ENCODE peak calls at places on chromosomes 16 and 17, in nine cellular contexts. A is sigmoid colon, Z is prostate gland, H is BE2C, X is AG04449, B is ascending aorta, S is epithelial cell of esophagus, L is fibroblast of lung, T is HCT116. M is an unnamed sample.

GRCh38 chr16:48556913-48557351 is 53.0 kb downstream of the N4BP1 start:
- DNase-seq in T (peak), X (peak), A (no peak), B (no peak), H (no peak), L (peak), Z (no peak), S (peak), M (no peak)

GRCh38 chr16:49452568-49452967 is 79.0 kb downstream of the C16orf78 start:
- DNase-seq in A (no peak), T (no peak), B (no peak), Z (no peak), L (no peak), H (no peak), S (no peak), X (no peak), M (no peak)

GRCh38 chr16:82772215-82772614 is 145.4 kb downstream of the CDH13 start:
- DNase-seq in T (no peak), S (no peak), H (no peak), X (no peak), L (no peak), Z (no peak), A (no peak), B (no peak), M (no peak)

GRCh38 chr17:48542956-48543853 is 1.7 kb downstream of the HOXB2 start:
- DNase-seq in B (no peak), Z (no peak), H (no peak), L (no peak), X (no peak), S (peak), A (peak), T (no peak), M (no peak)

GRCh38 chr16:88014954-88015805 is 63.9 kb downstream of the BANP start:
- DNase-seq in Z (no peak), L (no peak), X (no peak), T (no peak), B (no peak), S (no peak), H (no peak), A (peak), M (no peak)

GRCh38 chr16:79500305-79500704 is 100.2 kb downstream of the MAF start:
- DNase-seq in S (no peak), A (no peak), T (no peak), Z (no peak), X (no peak), L (no peak), B (no peak), H (no peak), M (no peak)

GRCh38 chr16:57576429-57576870 is 34.0 kb downstream of the ADGRG5 start:
- DNase-seq in S (peak), L (peak), X (no peak), B (peak), Z (peak), A (peak), T (peak), H (peak), M (peak)

GRCh38 chr16:68396481-68396880 is 51.8 kb downstream of the SMPD3 start:
- DNase-seq in H (peak), B (no peak), T (peak), Z (peak), A (no peak), L (peak), S (peak), X (peak), M (no peak)

GRCh38 chr17:44345497-44346026 is 460 bp downstream of the GRN start:
- DNase-seq in S (peak), L (peak), X (no peak), A (no peak), H (peak), Z (peak), T (peak), B (no peak), M (no peak)

GRCh38 chr16:53789159-53789558 is 85.2 kb downstream of the FTO start:
- DNase-seq in H (no peak), T (no peak), Z (no peak), X (peak), B (no peak), L (peak), S (peak), A (no peak), M (no peak)

GRCh38 chr17:57948555-57949420 is 6.4 kb downstream of the CUEDC1 start:
- DNase-seq in S (peak), A (peak), Z (no peak), L (peak), H (no peak), B (no peak), T (peak), X (peak), M (no peak)

GRCh38 chr17:15782809-15783208 is 50.7 kb downstream of the TBC1D26 start:
- DNase-seq in T (no peak), B (no peak), Z (no peak), S (peak), H (no peak), X (no peak), L (peak), A (peak), M (no peak)

GRCh38 chr17:64315032-64315490 is 52.0 kb upstream of the TEX2 start:
- DNase-seq in L (no peak), X (no peak), H (no peak), B (peak), Z (peak), S (no peak), T (no peak), A (peak), M (peak)

GRCh38 chr17:61227866-61228265 is 171.8 kb upstream of the TBX2 start:
- DNase-seq in A (no peak), B (no peak), S (no peak), X (no peak), H (no peak), T (no peak), Z (no peak), L (no peak), M (no peak)

GRCh38 chr16:62058412-62058811 is 22.2 kb upstream of the CDH8 start:
- DNase-seq in L (no peak), B (no peak), H (no peak), X (no peak), A (no peak), Z (no peak), S (no peak), T (no peak), M (no peak)

GRCh38 chr17:47629826-47630225 is 19.9 kb upstream of the KPNB1 start:
- DNase-seq in L (no peak), Z (no peak), B (no peak), S (no peak), T (no peak), A (no peak), H (no peak), X (no peak), M (no peak)

GRCh38 chr16:75320435-75320834 is 69.0 kb upstream of the BCAR1 start:
- DNase-seq in S (no peak), T (no peak), Z (no peak), L (no peak), A (no peak), B (no peak), H (no peak), X (no peak), M (no peak)

GRCh38 chr16:8552487-8553221 is 37.7 kb downstream of the TMEM114 start:
- DNase-seq in A (no peak), L (no peak), X (no peak), S (no peak), T (no peak), B (no peak), H (no peak), Z (no peak), M (no peak)

GRCh38 chr16:29974291-29975133 is 844 bp downstream of the TAOK2 start:
- DNase-seq in A (no peak), L (peak), S (no peak), X (no peak), Z (no peak), B (no peak), T (no peak), H (no peak), M (no peak)

GRCh38 chr16:89506791-89507191 is 1.4 kb upstream of the SPG7 start:
- DNase-seq in L (peak), H (no peak), A (no peak), S (no peak), T (no peak), B (no peak), X (no peak), Z (no peak), M (no peak)

GRCh38 chr17:39700148-39700987 is 504 bp downstream of the ERBB2 start:
- DNase-seq in X (no peak), S (peak), B (no peak), A (no peak), T (no peak), H (no peak), L (peak), Z (no peak), M (no peak)

GRCh38 chr17:47301161-47301560 is 22.6 kb upstream of the EFCAB13 start:
- DNase-seq in X (no peak), S (no peak), A (no peak), B (no peak), Z (no peak), H (no peak), L (no peak), T (no peak), M (no peak)

GRCh38 chr17:76354747-76355310 is 1.1 kb upstream of the PRPSAP1 start:
- DNase-seq in X (no peak), Z (no peak), S (no peak), B (no peak), L (no peak), A (no peak), T (no peak), H (no peak), M (no peak)

GRCh38 chr17:83114706-83115105 is 35.3 kb downstream of the METRNL start:
- DNase-seq in T (no peak), Z (no peak), B (no peak), A (no peak), L (no peak), X (no peak), H (no peak), S (no peak), M (no peak)

GRCh38 chr16:30121741-30122620 is 1.0 kb downstream of the MAPK3 start:
- DNase-seq in A (peak), L (no peak), Z (no peak), T (no peak), S (no peak), B (peak), H (no peak), X (no peak), M (no peak)

GRCh38 chr16:9345889-9346288 is 254.4 kb downstream of the HAPSTR1 start:
- DNase-seq in Z (no peak), B (no peak), H (no peak), X (no peak), L (no peak), S (no peak), A (no peak), T (no peak), M (no peak)

GRCh38 chr16:74592847-74593246 is 14.1 kb downstream of the GLG1 start:
- DNase-seq in X (no peak), H (no peak), Z (no peak), L (no peak), B (no peak), A (no peak), T (no peak), S (no peak), M (no peak)

GRCh38 chr16:82011199-82011641 is at the start of gene SDR42E1:
- DNase-seq in L (peak), A (no peak), S (peak), Z (peak), B (no peak), T (peak), X (no peak), H (no peak), M (no peak)

GRCh38 chr17:11292491-11292890 is 51.5 kb downstream of the SHISA6 start:
- DNase-seq in B (no peak), X (no peak), S (no peak), T (no peak), A (no peak), L (no peak), H (no peak), Z (no peak), M (no peak)

GRCh38 chr16:66923247-66923851 is 2.0 kb downstream of the RRAD start:
- DNase-seq in T (no peak), L (peak), B (peak), X (no peak), A (peak), S (no peak), Z (no peak), H (peak), M (no peak)

GRCh38 chr17:36148559-36149295 is 27.7 kb downstream of the TBC1D3B start:
- DNase-seq in L (peak), Z (peak), B (peak), S (peak), A (peak), T (peak), X (peak), H (peak), M (no peak)

DNA sequence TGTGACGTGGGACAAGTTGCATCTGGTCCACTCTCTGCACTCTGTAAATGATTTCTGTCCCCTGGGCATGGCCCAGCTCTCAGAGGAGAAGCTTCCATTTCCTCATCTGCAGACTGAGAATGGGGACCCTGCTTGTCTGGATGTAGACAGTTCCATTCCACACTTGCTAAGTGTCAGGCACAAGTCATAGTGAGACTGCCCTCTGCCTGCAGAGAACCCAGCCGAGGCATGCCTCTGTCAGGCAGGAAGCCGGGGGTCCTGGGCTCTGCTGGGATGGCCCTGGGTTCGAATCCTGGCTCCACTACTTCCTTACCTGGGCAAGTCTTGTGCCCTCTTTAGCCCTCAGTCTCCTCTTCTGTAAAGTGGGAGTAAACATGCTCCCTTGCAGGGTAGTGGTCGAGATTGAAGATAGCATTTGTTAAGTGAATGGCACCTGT is 4.1 kb downstream of the MAP2K3 start:
- DNase-seq in B (peak), H (no peak), S (no peak), Z (no peak), X (no peak), L (no peak), T (no peak), A (no peak), M (no peak)
- TF ChIP-seq CTCF in B (no peak), H (no peak), S (no peak), Z (no peak), X (no peak), L (no peak), T (no peak), A (no peak), M (peak)

GRCh38 chr17:80893604-80894438 is 97.8 kb upstream of the CHMP6 start:
- DNase-seq in X (no peak), B (no peak), S (no peak), H (no peak), A (no peak), L (no peak), Z (no peak), T (no peak), M (no peak)

GRCh38 chr17:80892900-80893603 is 98.6 kb upstream of the CHMP6 start:
- DNase-seq in L (peak), S (peak), A (no peak), T (peak), B (no peak), X (no peak), Z (no peak), H (peak), M (no peak)

GRCh38 chr17:80890551-80890930 is 101.1 kb upstream of the CHMP6 start:
- DNase-seq in B (no peak), Z (no peak), X (no peak), L (no peak), T (no peak), S (no peak), H (no peak), A (peak), M (no peak)

GRCh38 chr17:80891096-80892018 is 100.3 kb upstream of the CHMP6 start:
- DNase-seq in H (peak), S (peak), A (peak), B (no peak), X (peak), L (peak), T (peak), Z (no peak), M (no peak)

GRCh38 chr17:80892019-80892855 is 99.4 kb upstream of the CHMP6 start:
- DNase-seq in Z (peak), A (peak), H (peak), L (peak), S (peak), B (no peak), X (peak), T (peak), M (no peak)
- H3K4me3 ChIP-seq in Z (no peak), A (no peak), H (no peak), L (no peak), S (no peak), B (peak), X (no peak), T (peak), M (no peak)

DNA sequence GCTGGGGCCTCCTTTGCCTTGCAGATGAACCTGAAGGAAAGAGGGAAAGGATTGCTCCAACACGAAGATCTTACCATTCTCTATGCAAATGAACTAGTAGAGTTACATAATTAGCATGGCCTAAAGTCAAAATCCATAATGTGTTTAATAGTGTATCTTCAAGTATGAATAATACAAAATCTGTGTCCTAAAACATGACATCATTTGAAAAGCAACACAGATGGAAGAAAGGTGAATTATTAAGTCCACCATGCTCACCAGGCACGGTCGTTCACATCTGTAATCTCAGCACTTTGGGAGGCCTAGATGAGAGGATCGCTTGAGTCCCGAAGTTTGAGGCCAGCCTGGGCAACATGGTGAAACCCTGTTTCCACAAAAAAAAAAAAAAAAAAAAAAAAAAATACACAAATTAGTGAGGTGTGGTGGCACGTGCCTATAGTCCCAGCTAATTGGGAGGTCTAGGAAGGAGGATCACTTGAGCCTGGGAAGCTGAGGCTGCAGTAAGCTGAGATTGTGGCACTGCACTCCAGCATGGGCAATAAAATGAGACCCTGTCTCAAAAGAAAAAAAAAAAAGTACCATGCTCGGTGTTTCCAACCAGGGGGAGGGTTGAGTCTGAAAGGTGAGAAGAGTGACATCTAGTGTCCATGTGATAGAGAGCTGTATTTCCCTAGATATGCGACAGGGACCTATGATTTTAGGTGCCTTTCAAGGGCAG is 6.4 kb downstream of the VWA3A start:
- DNase-seq in H (peak), Z (no peak), L (peak), X (no peak), B (no peak), T (peak), S (peak), A (no peak), M (peak)
- TF ChIP-seq CTCF in H (peak), Z (no peak), L (peak), X (peak), B (peak), T (peak), S (peak), A (peak), M (peak)

GRCh38 chr16:1244881-1245280 is 4.4 kb downstream of the TPSAB1 start:
- DNase-seq in B (no peak), X (no peak), S (no peak), A (peak), L (no peak), H (no peak), Z (no peak), T (no peak), M (no peak)
- H3K4me3 ChIP-seq in B (no peak), X (no peak), S (no peak), A (no peak), L (no peak), H (no peak), Z (no peak), T (no peak), M (no peak)

DNA sequence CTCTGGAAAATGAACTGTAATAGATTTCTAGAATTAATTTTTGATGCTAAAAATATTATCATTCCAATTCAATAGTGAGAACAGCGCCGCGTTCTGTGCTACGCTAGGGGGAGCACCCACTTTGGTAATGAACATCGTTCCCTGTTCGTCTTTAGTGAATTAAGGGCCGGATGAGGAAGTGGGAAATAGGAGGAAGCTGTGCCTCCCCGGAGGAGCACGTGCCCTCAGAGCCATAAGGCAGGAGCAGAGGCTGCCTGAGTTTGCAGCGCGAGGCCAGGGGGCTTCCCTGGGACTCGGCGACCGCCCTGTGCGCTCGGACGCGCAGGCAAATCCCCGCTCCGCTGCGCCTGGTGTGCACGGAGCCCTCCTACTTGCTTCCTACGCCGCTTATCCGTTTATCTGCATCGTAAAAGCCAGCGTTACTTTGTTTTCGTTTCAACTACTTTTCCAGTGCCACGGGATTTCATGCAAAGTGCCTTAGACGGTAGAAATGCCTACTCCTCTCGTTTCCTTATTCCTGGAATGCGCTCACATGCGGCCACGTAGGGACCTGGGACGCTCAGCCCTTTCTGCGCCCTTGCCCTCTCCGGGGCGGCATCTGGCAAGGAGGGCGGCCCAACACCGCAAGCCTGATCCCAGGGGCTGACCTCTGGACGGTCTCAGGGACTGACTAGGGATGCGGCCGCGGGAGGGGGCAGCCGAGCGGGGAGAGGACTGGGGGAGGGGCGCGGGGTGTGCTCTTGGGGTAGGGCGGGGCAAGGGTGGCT is 76.4 kb downstream of the KCNJ12 start:
- DNase-seq in H (no peak), B (peak), X (no peak), L (peak), A (peak), T (peak), Z (peak), S (peak), M (no peak)
- TF ChIP-seq CTCF in H (no peak), B (peak), X (peak), L (peak), A (peak), T (peak), Z (no peak), S (peak), M (peak)

DNA sequence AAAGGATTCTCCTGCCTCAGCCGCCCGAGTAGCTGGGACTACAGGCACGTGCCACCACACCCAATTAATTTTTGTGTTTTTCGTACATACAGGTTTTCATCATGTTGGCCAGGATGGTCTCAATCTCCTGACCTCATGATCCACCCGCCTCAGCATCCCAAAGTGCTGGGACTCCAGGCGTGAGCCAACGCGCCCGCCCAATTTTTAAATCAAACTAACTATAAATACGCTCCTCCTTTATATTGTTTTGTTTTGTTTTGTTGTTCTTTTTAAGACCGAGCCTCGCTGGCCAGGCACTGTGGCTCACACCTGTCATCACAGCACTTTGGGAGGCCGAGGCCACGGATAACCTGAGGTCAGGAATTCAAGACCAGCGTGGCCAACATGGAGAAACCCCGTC is 1.9 kb upstream of the UTP6 start:
- DNase-seq in L (no peak), X (no peak), T (no peak), A (no peak), Z (no peak), S (no peak), H (no peak), B (no peak), M (no peak)
- H3K4me3 ChIP-seq in L (no peak), X (no peak), T (no peak), A (no peak), Z (no peak), S (no peak), H (no peak), B (no peak), M (no peak)

M was measured in LNCaP clone FGC.